ENCODE peak calls at places on chromosome 2, in four cellular contexts. U, V, N and Q are unnamed samples.
A peak's percentile ranks its signal among the peaks of the same experiment; 100 is the strongest.

GRCh38 chr2:75587954-75588587 is 27.3 kb upstream of the EVA1A start:
- DNase-seq in U (no peak), V (no peak), N (no peak), Q (no peak)

GRCh38 chr2:177783835-177784448 is 288.6 kb downstream of the PDE11A start:
- DNase-seq in U (no peak), V (no peak), N (peak; percentile 8), Q (no peak)

GRCh38 chr2:102826904-102827303 is 65.1 kb downstream of the TMEM182 start:
- DNase-seq in U (no peak), V (no peak), N (no peak), Q (no peak)

GRCh38 chr2:16650287-16651249 is 15.1 kb downstream of the CYRIA start:
- DNase-seq in U (no peak), V (no peak), N (no peak), Q (no peak)

GRCh38 chr2:121429119-121429903 is 101.4 kb upstream of the RNU4ATAC start:
- DNase-seq in U (no peak), V (no peak), N (no peak), Q (no peak)

GRCh38 chr2:180208841-180209240 is 201.7 kb upstream of the CWC22 start:
- DNase-seq in U (no peak), V (no peak), N (no peak), Q (no peak)

GRCh38 chr2:70942900-70943871 is 7.5 kb downstream of the ATP6V1B1 start:
- DNase-seq in U (no peak), V (no peak), N (no peak), Q (no peak)

GRCh38 chr2:19538411-19538963 is 180.1 kb upstream of the OSR1 start:
- DNase-seq in U (peak; percentile 2), V (no peak), N (no peak), Q (no peak)

GRCh38 chr2:27117995-27118524 is 868 bp downstream of the CGREF1 start:
- DNase-seq in U (no peak), V (no peak), N (no peak), Q (no peak)

GRCh38 chr2:236998250-236998649 is 87.4 kb upstream of the COPS8 start:
- DNase-seq in U (no peak), V (no peak), N (no peak), Q (no peak)

GRCh38 chr2:39494784-39495251 is 57.7 kb upstream of the MAP4K3 start:
- DNase-seq in U (no peak), V (no peak), N (peak; percentile 66), Q (no peak)

GRCh38 chr2:45412754-45413379 is 198.2 kb downstream of the SRBD1 start:
- DNase-seq in U (no peak), V (no peak), N (no peak), Q (no peak)

GRCh38 chr2:67339234-67339885 is 57.8 kb upstream of the ETAA1 start:
- DNase-seq in U (no peak), V (no peak), N (no peak), Q (no peak)

GRCh38 chr2:176002684-176003225 is 688 bp upstream of the LNPK start:
- DNase-seq in U (no peak), V (peak; percentile 51), N (no peak), Q (no peak)

GRCh38 chr2:78541088-78541450 is 484.4 kb upstream of the REG3G start:
- DNase-seq in U (no peak), V (no peak), N (no peak), Q (no peak)

GRCh38 chr2:60351321-60351720 is 202.1 kb downstream of the BCL11A start:
- DNase-seq in U (no peak), V (no peak), N (no peak), Q (no peak)

GRCh38 chr2:43539991-43540860 is 55.6 kb downstream of the THADA start:
- DNase-seq in U (peak; percentile 84), V (no peak), N (no peak), Q (no peak)

GRCh38 chr2:12317286-12317685 is 399.4 kb upstream of the TRIB2 start:
- DNase-seq in U (no peak), V (no peak), N (no peak), Q (no peak)

GRCh38 chr2:120893874-120894584 is 158.4 kb downstream of the GLI2 start:
- DNase-seq in U (no peak), V (no peak), N (no peak), Q (no peak)

GRCh38 chr2:136057023-136057801 is 60.7 kb downstream of the CXCR4 start:
- DNase-seq in U (no peak), V (no peak), N (peak; percentile 56), Q (no peak)

GRCh38 chr2:128465246-128466170 is 146.8 kb upstream of the HS6ST1 start:
- DNase-seq in U (no peak), V (no peak), N (no peak), Q (no peak)

GRCh38 chr2:207226243-207226642 is 60.5 kb upstream of the KLF7 start:
- DNase-seq in U (no peak), V (no peak), N (no peak), Q (no peak)

GRCh38 chr2:175553944-175554343 is 372.4 kb upstream of the ATP5MC3 start:
- DNase-seq in U (no peak), V (no peak), N (no peak), Q (no peak)

GRCh38 chr2:46549159-46549902 is 70.0 kb downstream of the TMEM247 start:
- DNase-seq in U (no peak), V (no peak), N (no peak), Q (no peak)

GRCh38 chr2:400988-401679 is 113.2 kb upstream of the ALKAL2 start:
- DNase-seq in U (no peak), V (no peak), N (no peak), Q (no peak)

GRCh38 chr2:74188018-74188601 is 9.4 kb upstream of the MOB1A start:
- DNase-seq in U (no peak), V (no peak), N (no peak), Q (no peak)

GRCh38 chr2:95004702-95005101 is 20.8 kb upstream of the MAL start:
- DNase-seq in U (no peak), V (no peak), N (no peak), Q (no peak)

GRCh38 chr2:196926562-196927317 is at the start of gene PGAP1:
- DNase-seq in U (peak; percentile 59), V (peak; percentile 73), N (peak; percentile 48), Q (peak; percentile 75)

GRCh38 chr2:24898122-24899109 is 21.6 kb downstream of the ADCY3 start:
- DNase-seq in U (no peak), V (no peak), N (no peak), Q (no peak)

GRCh38 chr2:348517-348916 is 60.6 kb upstream of the ALKAL2 start:
- DNase-seq in U (no peak), V (no peak), N (no peak), Q (no peak)

GRCh38 chr2:140013556-140014270 is 1233.5 kb upstream of the NXPH2 start:
- DNase-seq in U (no peak), V (no peak), N (no peak), Q (no peak)

GRCh38 chr2:42903821-42904575 is 111.6 kb upstream of the HAAO start:
- DNase-seq in U (no peak), V (no peak), N (no peak), Q (no peak)

GRCh38 chr2:217166241-217166640 is 306.4 kb upstream of the TNP1 start:
- DNase-seq in U (no peak), V (peak; percentile 8), N (peak; percentile 15), Q (no peak)

GRCh38 chr2:175687465-175687864 is 314.6 kb downstream of the LNPK start:
- DNase-seq in U (no peak), V (no peak), N (no peak), Q (no peak)

GRCh38 chr2:107817378-107817777 is 9.3 kb upstream of the RGPD4 start:
- DNase-seq in U (no peak), V (no peak), N (no peak), Q (no peak)

GRCh38 chr2:206831442-206831995 is 66.1 kb downstream of the FASTKD2 start:
- DNase-seq in U (no peak), V (no peak), N (no peak), Q (no peak)

GRCh38 chr2:165675551-165675968 is 118.5 kb downstream of the GALNT3 start:
- DNase-seq in U (no peak), V (no peak), N (no peak), Q (no peak)

GRCh38 chr2:119478188-119479065 is 45.9 kb downstream of the SCTR start:
- DNase-seq in U (no peak), V (no peak), N (no peak), Q (no peak)

GRCh38 chr2:119482481-119483394 is 41.5 kb downstream of the SCTR start:
- DNase-seq in U (peak; percentile 33), V (no peak), N (no peak), Q (no peak)

GRCh38 chr2:119481501-119482455 is 42.5 kb downstream of the SCTR start:
- DNase-seq in U (no peak), V (no peak), N (no peak), Q (no peak)

GRCh38 chr2:119480184-119480583 is 44.1 kb downstream of the SCTR start:
- DNase-seq in U (no peak), V (no peak), N (no peak), Q (no peak)

DNA sequence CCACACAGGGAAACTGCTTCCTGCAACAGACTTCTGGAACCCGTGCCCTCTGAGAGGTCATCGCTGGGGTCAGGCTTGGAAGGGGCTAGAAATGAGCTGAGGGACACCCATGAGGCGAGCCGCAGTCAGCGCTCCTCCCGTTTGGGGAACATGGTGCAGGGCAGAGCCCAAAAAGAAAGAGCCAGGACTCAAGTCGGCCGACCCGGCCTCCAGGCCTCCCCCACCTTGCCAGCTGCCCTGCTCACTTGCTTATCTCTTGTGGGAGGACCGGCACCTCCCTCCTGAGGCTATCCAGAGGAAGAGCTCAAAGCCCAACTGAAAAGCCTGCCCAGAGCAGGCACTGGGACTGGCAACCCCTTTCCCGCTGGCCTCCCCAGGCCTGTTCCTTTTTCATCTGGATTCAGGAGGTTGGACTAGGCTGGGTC is 43.6 kb downstream of the SCTR start:
- DNase-seq in U (no peak), V (no peak), N (no peak), Q (no peak)
- TF ChIP-seq SPI1 in U (no peak), V (no peak), N (no peak), Q (no peak)

GRCh38 chr2:224242543-224242942 is 159.4 kb downstream of the FAM124B start:
- DNase-seq in U (no peak), V (no peak), N (no peak), Q (no peak)
- TF ChIP-seq POLR2AphosphoS5 in U (no peak), V (no peak), N (no peak), Q (no peak)

GRCh38 chr2:134290363-134290762 is 36.5 kb downstream of the MGAT5 start:
- DNase-seq in U (no peak), V (no peak), N (peak; percentile 60), Q (no peak)

GRCh38 chr2:134288814-134289213 is 34.9 kb downstream of the MGAT5 start:
- DNase-seq in U (no peak), V (no peak), N (no peak), Q (no peak)

GRCh38 chr2:134287323-134287722 is 33.5 kb downstream of the MGAT5 start:
- DNase-seq in U (no peak), V (no peak), N (peak; percentile 62), Q (no peak)

GRCh38 chr2:134292514-134292913 is 38.6 kb downstream of the MGAT5 start:
- DNase-seq in U (no peak), V (no peak), N (no peak), Q (no peak)

GRCh38 chr2:134289225-134289624 is 35.4 kb downstream of the MGAT5 start:
- DNase-seq in U (no peak), V (no peak), N (no peak), Q (no peak)
- TF ChIP-seq SPI1 in U (no peak), V (no peak), N (no peak), Q (no peak)

GRCh38 chr2:231666171-231667095 is 41.9 kb upstream of the PTMA start:
- DNase-seq in U (peak; percentile 96), V (peak; percentile 60), N (peak; percentile 86), Q (no peak)
- TF ChIP-seq POLR2AphosphoS5 in U (peak; percentile 94), V (peak; percentile 44), N (peak; percentile 95), Q (peak; percentile 90)